ENCODE peak calls at places on chromosome 9, in seven cellular contexts. R is esophagus squamous epithelium, C is A549, Y is adrenal gland, M is sigmoid colon, S is IMR-90, A is uterus. K is an unnamed sample.

GRCh38 chr9:21685502-21685901 is 116.9 kb upstream of the MTAP start:
- DNase-seq in Y (no peak), A (no peak), S (no peak), R (no peak), M (no peak), C (peak), K (no peak)

GRCh38 chr9:76987594-76988200 is 31.8 kb upstream of the FOXB2 start:
- DNase-seq in A (no peak), M (no peak), Y (peak), R (no peak), C (peak), S (peak), K (no peak)

GRCh38 chr9:104280216-104280585 is 186.1 kb downstream of the SMC2 start:
- DNase-seq in R (no peak), M (no peak), S (no peak), A (no peak), C (no peak), Y (no peak), K (no peak)

GRCh38 chr9:4855861-4856260 is 63.1 kb downstream of the RCL1 start:
- DNase-seq in M (peak), S (peak), R (no peak), C (no peak), Y (no peak), A (no peak), K (peak)

GRCh38 chr9:96317335-96317980 is 15.5 kb upstream of the HSD17B3 start:
- DNase-seq in C (peak), A (no peak), M (peak), Y (peak), S (peak), R (no peak), K (peak)

GRCh38 chr9:36100532-36100931 is 36.0 kb upstream of the GLIPR2 start:
- DNase-seq in S (peak), R (no peak), C (no peak), Y (no peak), A (no peak), M (no peak), K (no peak)

GRCh38 chr9:12874395-12874794 is 99.6 kb downstream of the LURAP1L start:
- DNase-seq in R (no peak), C (no peak), M (no peak), A (no peak), S (no peak), Y (no peak), K (no peak)

GRCh38 chr9:92747459-92748232 is 17.0 kb downstream of the BICD2 start:
- DNase-seq in S (peak), R (no peak), Y (no peak), C (no peak), A (no peak), M (no peak), K (no peak)

GRCh38 chr9:36316629-36317317 is 58.5 kb upstream of the GNE start:
- DNase-seq in M (no peak), S (no peak), C (no peak), R (no peak), A (no peak), Y (no peak), K (no peak)

GRCh38 chr9:13388157-13388556 is 108.7 kb upstream of the MPDZ start:
- DNase-seq in M (peak), R (no peak), C (no peak), Y (peak), S (no peak), A (no peak), K (no peak)

GRCh38 chr9:91131433-91131839 is 230.3 kb downstream of the AUH start:
- DNase-seq in R (no peak), C (peak), Y (peak), S (peak), A (peak), M (peak), K (peak)

GRCh38 chr9:35651964-35652828 is 1.5 kb upstream of the SIT1 start:
- DNase-seq in A (no peak), Y (no peak), C (peak), S (peak), R (no peak), M (no peak), K (no peak)

GRCh38 chr9:120366646-120367019 is 213.3 kb downstream of the CDK5RAP2 start:
- DNase-seq in M (no peak), S (peak), Y (peak), A (no peak), C (peak), R (no peak), K (peak)

GRCh38 chr9:120912958-120913672 is 13.5 kb downstream of the TRAF1 start:
- DNase-seq in R (no peak), M (no peak), S (no peak), A (no peak), Y (no peak), C (no peak), K (no peak)

GRCh38 chr9:21047315-21047714 is 15.9 kb upstream of the HACD4 start:
- DNase-seq in A (no peak), S (no peak), C (no peak), R (no peak), Y (no peak), M (no peak), K (no peak)

GRCh38 chr9:134316444-134317160 is 9.7 kb upstream of the RXRA start:
- DNase-seq in R (no peak), Y (peak), M (peak), S (peak), A (peak), C (no peak), K (peak)

GRCh38 chr9:69260161-69260560 is 64.9 kb upstream of the ENTREP1 start:
- DNase-seq in R (no peak), M (no peak), S (no peak), C (no peak), A (no peak), Y (no peak), K (no peak)

GRCh38 chr9:125761685-125762084 is 14.5 kb downstream of the PBX3 start:
- DNase-seq in Y (no peak), A (no peak), M (no peak), S (no peak), R (no peak), C (no peak), K (no peak)

GRCh38 chr9:36858805-36859375 is 175.2 kb downstream of the PAX5 start:
- DNase-seq in A (no peak), S (no peak), C (no peak), Y (no peak), M (no peak), R (no peak), K (no peak)

GRCh38 chr9:74122661-74123060 is 374.5 kb upstream of the RORB start:
- DNase-seq in C (no peak), R (no peak), M (no peak), A (no peak), Y (no peak), S (no peak), K (no peak)

GRCh38 chr9:76558465-76558864 is 99.5 kb downstream of the GCNT1 start:
- DNase-seq in S (no peak), Y (no peak), M (no peak), C (no peak), A (no peak), R (no peak), K (no peak)

GRCh38 chr9:130122465-130122864 is 49.7 kb upstream of the NCS1 start:
- DNase-seq in C (no peak), S (no peak), R (no peak), M (no peak), A (no peak), Y (no peak), K (no peak)

GRCh38 chr9:122053546-122053945 is 39.6 kb downstream of the TTLL11 start:
- DNase-seq in R (no peak), A (no peak), C (no peak), S (no peak), Y (no peak), M (no peak), K (no peak)

GRCh38 chr9:70954126-70954525 is 167.3 kb downstream of the TRPM3 start:
- DNase-seq in S (peak), C (peak), M (no peak), A (no peak), Y (no peak), R (no peak), K (no peak)
- H3K27ac ChIP-seq in S (peak), C (no peak), M (no peak), A (no peak), Y (no peak), R (no peak), K (no peak)

GRCh38 chr9:98251554-98251953 is 3.9 kb downstream of the TBC1D2 start:
- DNase-seq in M (no peak), S (peak), C (peak), Y (no peak), R (no peak), A (no peak), K (no peak)

GRCh38 chr9:98255064-98255577 is 328 bp downstream of the TBC1D2 start:
- DNase-seq in A (no peak), C (peak), S (peak), R (no peak), Y (no peak), M (peak), K (no peak)

GRCh38 chr9:98254236-98255063 is 999 bp downstream of the TBC1D2 start:
- DNase-seq in C (no peak), A (no peak), R (no peak), M (no peak), S (no peak), Y (no peak), K (no peak)

GRCh38 chr9:98255578-98256296 is at the start of gene TBC1D2:
- DNase-seq in C (peak), R (peak), S (peak), A (peak), M (peak), Y (peak), K (peak)

GRCh38 chr9:98253563-98253962 is 1.9 kb downstream of the TBC1D2 start:
- DNase-seq in Y (no peak), S (no peak), M (no peak), C (no peak), A (no peak), R (no peak), K (peak)
- H3K4me3 ChIP-seq in Y (peak), S (peak), M (no peak), C (peak), A (no peak), R (peak), K (no peak)

GRCh38 chr9:113509463-113509862 is 45.9 kb downstream of the RGS3 start:
- DNase-seq in A (no peak), M (no peak), Y (no peak), C (no peak), R (no peak), S (peak), K (no peak)

GRCh38 chr9:113511856-113512761 is 48.6 kb downstream of the RGS3 start:
- DNase-seq in Y (no peak), C (no peak), R (no peak), A (no peak), S (peak), M (no peak), K (no peak)

GRCh38 chr9:113513541-113513940 is 50.0 kb downstream of the RGS3 start:
- DNase-seq in R (no peak), Y (no peak), M (no peak), S (no peak), A (no peak), C (no peak), K (peak)

GRCh38 chr9:113513111-113513510 is 49.6 kb downstream of the RGS3 start:
- DNase-seq in C (no peak), A (no peak), Y (no peak), M (no peak), R (no peak), S (no peak), K (no peak)

DNA sequence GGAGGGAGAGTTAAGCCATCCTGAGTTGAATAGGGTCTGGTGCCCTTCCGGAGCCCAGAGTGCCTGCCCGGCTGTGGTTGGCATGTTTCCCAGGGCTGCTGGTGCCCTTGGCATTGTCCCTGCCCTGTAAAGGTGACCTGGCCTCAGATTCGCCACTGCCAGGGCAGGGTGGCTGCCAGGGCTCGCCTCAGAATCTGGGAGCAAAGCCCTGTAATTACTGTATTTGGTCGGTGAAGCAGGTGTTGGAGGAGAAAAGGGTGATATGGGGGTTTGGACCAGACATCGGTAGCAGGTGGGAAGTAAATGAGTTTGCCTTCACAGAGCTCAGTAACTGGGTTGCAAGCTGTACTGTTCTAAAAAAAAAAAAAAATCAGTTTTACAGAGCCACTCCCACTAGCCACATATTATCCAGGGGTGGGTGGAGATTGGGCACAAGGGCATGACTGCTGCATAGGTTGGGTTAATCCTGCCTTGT is 47.6 kb downstream of the RGS3 start:
- DNase-seq in A (no peak), R (no peak), Y (peak), C (no peak), S (no peak), M (no peak), K (peak)
- TF ChIP-seq POLR2A in A (no peak), R (no peak), Y (no peak), C (no peak), S (no peak), M (peak), K (no peak)

DNA sequence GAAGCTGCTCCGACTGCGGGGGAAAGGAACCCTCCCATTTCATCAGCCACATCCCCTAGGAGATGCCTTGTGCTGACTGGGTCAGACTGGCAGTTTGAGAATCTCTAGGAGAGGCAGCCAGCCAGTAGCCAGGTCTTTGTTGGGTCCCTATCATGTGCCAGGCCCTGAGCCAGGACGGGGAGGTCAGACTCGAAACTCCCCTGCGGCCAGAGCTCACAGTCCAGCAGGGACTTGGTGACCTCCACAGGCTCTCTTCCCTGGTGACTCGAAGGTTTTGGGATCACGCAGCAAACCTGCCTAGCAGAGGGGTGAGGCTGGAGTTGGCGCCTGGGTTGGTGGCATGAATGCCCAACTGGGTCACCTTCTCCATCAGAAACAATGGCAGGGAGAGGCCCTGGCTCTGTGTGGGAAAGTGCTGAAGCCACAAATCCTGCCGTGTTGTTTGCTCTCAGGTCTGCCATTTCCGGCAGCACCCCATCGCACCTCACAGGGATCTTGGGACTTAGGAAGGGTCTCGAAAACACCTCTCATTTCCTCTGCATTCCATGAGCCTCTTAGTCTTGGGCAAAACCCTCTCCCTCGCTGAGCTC is 14.4 kb upstream of the ORM1 start:
- DNase-seq in Y (peak), S (no peak), M (peak), C (no peak), A (peak), R (no peak), K (no peak)
- H3K27ac ChIP-seq in Y (no peak), S (no peak), M (no peak), C (no peak), A (no peak), R (no peak), K (no peak)

DNA sequence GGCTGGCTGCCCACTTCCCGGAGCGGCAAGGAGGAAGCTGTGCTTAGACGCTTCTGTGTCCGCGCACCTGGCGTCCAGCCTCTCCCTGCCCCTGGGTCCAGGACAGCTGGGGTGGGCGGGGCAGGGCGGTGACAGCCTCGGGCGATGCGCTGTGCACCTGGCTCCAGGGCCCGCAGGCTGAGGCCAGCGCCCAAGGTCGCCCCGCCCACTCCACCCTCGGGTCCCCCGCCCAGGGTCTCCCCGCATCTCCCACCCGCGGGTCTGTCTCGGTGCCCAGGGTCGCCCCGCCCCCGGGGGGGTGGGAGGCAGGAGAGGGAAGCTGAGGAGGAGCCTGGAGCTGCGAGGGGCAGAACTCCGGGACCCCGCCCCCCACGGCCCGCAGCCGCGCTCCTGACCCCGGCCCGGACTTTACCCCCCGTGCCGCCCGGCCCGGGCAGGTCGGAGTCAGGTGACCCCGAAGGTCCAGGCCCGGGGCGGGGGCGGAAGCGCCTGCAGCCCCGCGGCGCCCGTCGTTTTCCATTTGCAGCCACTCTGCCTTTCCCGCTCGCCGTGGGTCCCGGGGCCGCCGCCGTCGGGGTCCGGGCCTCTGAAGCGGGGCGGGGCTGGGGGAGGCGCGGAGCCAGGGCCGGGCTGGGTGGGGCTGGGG is at the start of gene ENTPD8:
- DNase-seq in R (no peak), A (no peak), S (no peak), Y (no peak), C (peak), M (no peak), K (peak)
- H3K4me3 ChIP-seq in R (peak), A (no peak), S (peak), Y (peak), C (peak), M (peak), K (no peak)

GRCh38 chr9:34457266-34458012 is 931 bp downstream of the FAM219A start:
- DNase-seq in R (no peak), A (peak), Y (peak), M (peak), S (peak), C (peak), K (peak)
- TF ChIP-seq POLR2A in R (peak), A (peak), Y (peak), M (no peak), S (peak), C (no peak), K (no peak)

GRCh38 chr9:107323836-107324235 is 40.8 kb downstream of the RAD23B start:
- DNase-seq in S (no peak), M (no peak), C (no peak), R (no peak), A (no peak), Y (no peak), K (no peak)
- H3K27ac ChIP-seq in S (no peak), M (no peak), C (no peak), R (no peak), A (no peak), Y (no peak), K (peak)

DNA sequence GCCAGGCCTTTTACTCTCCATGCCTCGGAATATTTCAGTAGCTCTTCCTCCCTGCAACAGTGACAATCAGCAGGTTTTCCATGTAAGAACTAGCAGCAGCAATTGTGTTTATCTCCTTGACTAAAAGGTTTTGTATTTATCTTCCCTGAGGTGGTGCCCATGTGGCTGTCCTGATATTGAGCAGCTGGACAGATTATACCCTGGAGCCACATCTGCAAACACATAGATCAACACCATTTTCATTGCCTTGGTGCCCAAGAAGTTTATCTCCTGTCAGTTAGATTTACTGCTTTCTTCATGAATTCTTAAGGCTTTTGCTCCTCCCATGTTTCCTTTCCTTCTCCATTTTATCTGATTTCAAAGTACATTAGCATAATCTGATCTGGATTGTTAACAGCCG is 378.4 kb downstream of the SPATA31D1 start:
- DNase-seq in Y (no peak), M (no peak), R (no peak), C (no peak), S (no peak), A (no peak), K (no peak)
- H3K4me3 ChIP-seq in Y (no peak), M (no peak), R (no peak), C (no peak), S (no peak), A (no peak), K (no peak)

GRCh38 chr9:128771745-128772519 is at the start of gene ZER1:
- DNase-seq in M (peak), A (peak), S (peak), R (peak), Y (peak), C (peak), K (peak)
- TF ChIP-seq POLR2A in M (peak), A (peak), S (peak), R (peak), Y (peak), C (peak), K (peak)